ENCODE peak calls at places on chromosome 10, in five cellular contexts. I, R, Q, H and E are unnamed samples.

GRCh38 chr10:130022501-130023299 is 58.6 kb upstream of the EBF3 start:
- DNase-seq in I (peak), H (no peak), R (no peak), Q (peak), E (no peak)

GRCh38 chr10:62652114-62652513 is 152.4 kb upstream of the ADO start:
- DNase-seq in R (no peak), H (no peak), Q (peak), I (no peak), E (no peak)

GRCh38 chr10:106582291-106582690 is 582.2 kb downstream of the SORCS1 start:
- DNase-seq in H (no peak), Q (peak), I (no peak), R (peak), E (no peak)

GRCh38 chr10:19638873-19639233 is 177.4 kb upstream of the PLXDC2 start:
- DNase-seq in H (no peak), R (no peak), I (no peak), Q (no peak), E (no peak)

GRCh38 chr10:101012525-101013364 is 13.1 kb downstream of the LZTS2 start:
- DNase-seq in H (peak), Q (peak), R (peak), I (peak), E (peak)

GRCh38 chr10:95588025-95588424 is 26.9 kb upstream of the SORBS1 start:
- DNase-seq in Q (no peak), R (no peak), H (no peak), I (no peak), E (no peak)

GRCh38 chr10:132402781-132403241 is 5.8 kb downstream of the PWWP2B start:
- DNase-seq in I (no peak), R (no peak), H (no peak), Q (no peak), E (no peak)

GRCh38 chr10:117342638-117343037 is 32.6 kb downstream of the PDZD8 start:
- DNase-seq in R (no peak), H (no peak), Q (peak), I (peak), E (no peak)

GRCh38 chr10:95414844-95415545 is 124.2 kb upstream of the PDLIM1 start:
- DNase-seq in I (no peak), H (no peak), R (no peak), Q (no peak), E (no peak)

GRCh38 chr10:50033481-50033880 is 34.3 kb upstream of the WASHC2A start:
- DNase-seq in R (no peak), H (no peak), I (no peak), Q (peak), E (no peak)

GRCh38 chr10:60032723-60033122 is 126.4 kb upstream of the CCDC6 start:
- DNase-seq in H (peak), I (peak), R (peak), Q (peak), E (no peak)

GRCh38 chr10:8873310-8873709 is 818.8 kb downstream of the GATA3 start:
- DNase-seq in H (no peak), I (peak), R (no peak), Q (no peak), E (no peak)
- TF ChIP-seq CTCF in H (no peak), I (no peak), R (no peak), Q (no peak), E (no peak)

DNA sequence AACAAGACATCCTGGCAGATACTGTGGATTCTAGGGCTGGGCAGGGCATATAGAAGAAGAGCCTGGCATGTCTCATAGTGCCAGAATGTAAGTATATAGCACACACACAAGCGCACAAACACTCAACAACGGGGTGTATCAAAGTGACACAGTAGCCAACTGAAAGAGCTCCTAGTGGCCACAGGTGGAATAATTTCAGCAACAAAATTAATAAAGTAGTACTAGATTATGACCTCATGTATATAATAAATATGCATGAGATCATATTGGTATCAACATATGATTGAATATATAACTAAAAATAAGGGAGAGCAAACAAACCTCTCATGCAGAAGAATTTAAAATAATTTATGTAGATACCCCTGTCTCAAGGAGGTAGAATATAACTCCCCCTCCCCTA is 72.4 kb upstream of the CXCL12 start:
- DNase-seq in Q (no peak), R (no peak), I (no peak), H (no peak), E (no peak)
- TF ChIP-seq CTCF in Q (no peak), R (no peak), I (no peak), H (no peak), E (no peak)

GRCh38 chr10:90777614-90778013 is 80.2 kb downstream of the HTR7 start:
- DNase-seq in R (no peak), I (no peak), H (no peak), Q (no peak), E (no peak)

GRCh38 chr10:90780488-90780887 is 77.4 kb downstream of the HTR7 start:
- DNase-seq in Q (no peak), R (no peak), H (no peak), I (no peak), E (no peak)

GRCh38 chr10:90775351-90776028 is 82.3 kb downstream of the HTR7 start:
- DNase-seq in R (no peak), H (no peak), I (no peak), Q (peak), E (no peak)

DNA sequence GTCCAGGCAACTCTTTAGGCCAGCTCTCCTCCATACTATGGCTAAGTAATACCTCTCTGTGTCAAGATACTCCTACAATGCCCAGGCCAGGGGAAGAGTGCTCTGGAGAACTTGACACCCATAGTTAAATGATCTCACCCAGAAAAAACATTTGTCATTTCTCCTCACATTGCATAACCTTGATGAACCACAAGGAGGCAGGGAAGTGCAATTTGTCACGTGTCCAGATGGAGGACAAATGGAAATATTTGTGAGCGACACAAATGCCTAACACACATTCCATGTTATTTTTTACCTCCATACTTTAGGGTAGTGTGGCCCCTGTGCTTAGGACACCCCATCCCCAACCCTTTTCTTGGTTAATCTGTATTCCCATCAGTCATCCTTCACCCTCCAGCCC is 78.3 kb downstream of the HTR7 start:
- DNase-seq in H (no peak), Q (peak), R (no peak), I (peak), E (no peak)
- TF ChIP-seq CTCF in H (no peak), Q (peak), R (no peak), I (no peak), E (no peak)

GRCh38 chr10:32646535-32646934 is 200.6 kb downstream of the CCDC7 start:
- DNase-seq in H (no peak), R (no peak), Q (no peak), I (no peak), E (no peak)

DNA sequence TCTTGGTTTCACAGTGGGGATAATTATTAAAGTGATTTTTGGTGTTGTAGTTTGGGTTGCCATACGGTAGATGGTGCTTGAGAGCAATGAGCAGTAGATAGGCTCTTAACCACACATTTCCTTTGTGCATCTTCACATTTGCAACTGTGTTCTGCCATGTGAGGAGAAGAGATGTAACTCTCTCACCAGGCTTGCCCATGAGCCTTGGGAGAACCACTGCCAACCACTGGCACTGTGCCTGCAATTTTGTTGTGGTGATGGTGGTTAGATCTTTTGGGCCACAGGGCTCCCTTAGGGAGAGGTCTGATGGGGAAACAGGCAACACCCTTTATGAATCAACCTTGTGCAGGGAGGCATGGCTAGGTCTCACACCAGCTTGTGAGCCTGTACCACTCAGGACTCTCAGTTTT is 204.3 kb downstream of the CCDC7 start:
- DNase-seq in R (no peak), I (no peak), Q (peak), H (peak), E (no peak)
- TF ChIP-seq CTCF in R (no peak), I (no peak), Q (no peak), H (peak), E (no peak)

DNA sequence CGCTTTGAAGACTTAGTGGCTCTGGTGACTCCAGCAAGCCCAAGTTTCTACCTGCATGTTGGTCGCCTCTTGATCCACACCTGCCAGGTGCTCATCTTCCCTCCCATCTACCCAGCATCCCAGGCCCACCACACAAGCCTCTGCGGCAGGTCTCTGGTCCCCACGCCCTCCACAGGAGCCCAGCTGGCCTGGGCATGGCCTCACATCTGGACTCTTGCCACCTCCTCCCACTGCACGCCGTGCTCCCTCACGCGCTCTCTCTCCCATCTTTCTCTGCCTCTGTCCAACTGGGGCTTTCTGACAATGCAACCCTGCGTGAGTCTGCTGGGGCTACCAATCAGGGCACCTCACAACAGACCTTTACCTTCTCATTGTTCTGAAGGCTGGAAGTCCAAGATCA is 50.2 kb upstream of the FGFR2 start:
- DNase-seq in R (no peak), H (no peak), I (no peak), Q (no peak), E (no peak)
- TF ChIP-seq CTCF in R (no peak), H (no peak), I (no peak), Q (no peak), E (no peak)

DNA sequence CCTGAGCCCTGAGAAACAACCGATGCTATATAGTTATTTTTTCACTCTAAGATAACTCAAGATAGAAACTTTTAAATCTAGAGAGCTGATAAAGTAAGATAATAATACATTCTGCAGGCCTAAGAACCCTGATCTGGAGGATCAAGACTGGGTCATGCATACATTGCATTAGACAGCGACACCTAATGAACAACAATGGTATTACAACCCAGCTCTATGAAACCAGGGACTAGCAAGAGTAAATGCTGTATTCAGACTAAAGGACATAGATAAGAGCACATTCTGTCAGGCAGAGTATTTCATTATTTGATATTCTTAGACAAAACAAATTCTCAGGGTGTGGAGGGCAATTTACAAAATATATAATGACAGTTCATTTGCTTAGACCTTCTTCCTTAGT is 148.6 kb downstream of the GRK5 start:
- DNase-seq in H (no peak), Q (peak), R (no peak), I (no peak), E (no peak)
- TF ChIP-seq CTCF in H (no peak), Q (peak), R (no peak), I (no peak), E (no peak)